ENCODE peak calls at places on chromosomes 13 and 19, in seven cellular contexts. One of them, this sample, is unnamed.

GRCh38 chr19:6276447-6276846 is 3.3 kb downstream of the MLLT1 start:
- DNase-seq in occipital lobe: no peak
- DNase-seq in caudate nucleus: no peak
- DNase-seq in right cardiac atrium: peak
- DNase-seq in coronary artery: no peak
- DNase-seq in NCI-H748 treated with DMSO at 0.1 percent for 48 hours: no peak
- DNase-seq in activated effector memory CD4-positive, alpha-beta T cell treated with Interleukin-2 at 50 U/mL for 16 hours: no peak
- DNase-seq in this sample: no peak

GRCh38 chr19:6135367-6135766 is at the start of gene ACSBG2:
- DNase-seq in NCI-H748 treated with DMSO at 0.1 percent for 48 hours: no peak
- DNase-seq in caudate nucleus: no peak
- DNase-seq in coronary artery: no peak
- DNase-seq in activated effector memory CD4-positive, alpha-beta T cell treated with Interleukin-2 at 50 U/mL for 16 hours: no peak
- DNase-seq in occipital lobe: no peak
- DNase-seq in right cardiac atrium: no peak
- DNase-seq in this sample: no peak

GRCh38 chr19:10417598-10418280 is 2.6 kb upstream of the PDE4A start:
- DNase-seq in caudate nucleus: no peak
- DNase-seq in activated effector memory CD4-positive, alpha-beta T cell treated with Interleukin-2 at 50 U/mL for 16 hours: no peak
- DNase-seq in right cardiac atrium: no peak
- DNase-seq in coronary artery: no peak
- DNase-seq in occipital lobe: no peak
- DNase-seq in NCI-H748 treated with DMSO at 0.1 percent for 48 hours: no peak
- DNase-seq in this sample: no peak

GRCh38 chr13:114067381-114067885 is 65.0 kb downstream of the RASA3 start:
- DNase-seq in caudate nucleus: no peak
- DNase-seq in activated effector memory CD4-positive, alpha-beta T cell treated with Interleukin-2 at 50 U/mL for 16 hours: no peak
- DNase-seq in coronary artery: no peak
- DNase-seq in occipital lobe: no peak
- DNase-seq in right cardiac atrium: no peak
- DNase-seq in NCI-H748 treated with DMSO at 0.1 percent for 48 hours: no peak
- DNase-seq in this sample: no peak

GRCh38 chr19:45496349-45496953 is 396 bp downstream of the RTN2 start:
- DNase-seq in coronary artery: no peak
- DNase-seq in activated effector memory CD4-positive, alpha-beta T cell treated with Interleukin-2 at 50 U/mL for 16 hours: peak
- DNase-seq in NCI-H748 treated with DMSO at 0.1 percent for 48 hours: no peak
- DNase-seq in caudate nucleus: no peak
- DNase-seq in occipital lobe: peak
- DNase-seq in right cardiac atrium: peak
- DNase-seq in this sample: no peak

GRCh38 chr13:46593403-46593802 is 40.4 kb downstream of the LRCH1 start:
- DNase-seq in coronary artery: no peak
- DNase-seq in occipital lobe: no peak
- DNase-seq in activated effector memory CD4-positive, alpha-beta T cell treated with Interleukin-2 at 50 U/mL for 16 hours: peak
- DNase-seq in caudate nucleus: no peak
- DNase-seq in right cardiac atrium: no peak
- DNase-seq in NCI-H748 treated with DMSO at 0.1 percent for 48 hours: no peak
- DNase-seq in this sample: no peak

GRCh38 chr13:24747248-24748151 is 16.5 kb upstream of the RNF17 start:
- DNase-seq in caudate nucleus: no peak
- DNase-seq in occipital lobe: peak
- DNase-seq in coronary artery: no peak
- DNase-seq in right cardiac atrium: no peak
- DNase-seq in activated effector memory CD4-positive, alpha-beta T cell treated with Interleukin-2 at 50 U/mL for 16 hours: no peak
- DNase-seq in NCI-H748 treated with DMSO at 0.1 percent for 48 hours: peak
- DNase-seq in this sample: no peak

GRCh38 chr13:73693215-73693614 is 441.0 kb downstream of the KLF12 start:
- DNase-seq in activated effector memory CD4-positive, alpha-beta T cell treated with Interleukin-2 at 50 U/mL for 16 hours: no peak
- DNase-seq in NCI-H748 treated with DMSO at 0.1 percent for 48 hours: no peak
- DNase-seq in coronary artery: no peak
- DNase-seq in caudate nucleus: no peak
- DNase-seq in right cardiac atrium: no peak
- DNase-seq in occipital lobe: no peak
- DNase-seq in this sample: no peak

GRCh38 chr13:43835701-43836100 is 43.8 kb downstream of the CCDC122 start:
- DNase-seq in coronary artery: no peak
- DNase-seq in NCI-H748 treated with DMSO at 0.1 percent for 48 hours: no peak
- DNase-seq in activated effector memory CD4-positive, alpha-beta T cell treated with Interleukin-2 at 50 U/mL for 16 hours: no peak
- DNase-seq in caudate nucleus: no peak
- DNase-seq in right cardiac atrium: no peak
- DNase-seq in occipital lobe: no peak
- DNase-seq in this sample: no peak

GRCh38 chr19:51735759-51736449 is 12.1 kb upstream of the HAS1 start:
- DNase-seq in NCI-H748 treated with DMSO at 0.1 percent for 48 hours: no peak
- DNase-seq in coronary artery: no peak
- DNase-seq in activated effector memory CD4-positive, alpha-beta T cell treated with Interleukin-2 at 50 U/mL for 16 hours: no peak
- DNase-seq in right cardiac atrium: peak
- DNase-seq in caudate nucleus: no peak
- DNase-seq in occipital lobe: no peak
- DNase-seq in this sample: no peak

GRCh38 chr19:57527136-57527881 is at the start of gene ZNF549:
- DNase-seq in right cardiac atrium: peak
- DNase-seq in coronary artery: peak
- DNase-seq in activated effector memory CD4-positive, alpha-beta T cell treated with Interleukin-2 at 50 U/mL for 16 hours: peak
- DNase-seq in caudate nucleus: peak
- DNase-seq in occipital lobe: peak
- DNase-seq in NCI-H748 treated with DMSO at 0.1 percent for 48 hours: peak
- DNase-seq in this sample: peak

GRCh38 chr19:28609944-28610343 is 603.0 kb downstream of the UQCRFS1 start:
- DNase-seq in activated effector memory CD4-positive, alpha-beta T cell treated with Interleukin-2 at 50 U/mL for 16 hours: no peak
- DNase-seq in caudate nucleus: no peak
- DNase-seq in right cardiac atrium: no peak
- DNase-seq in NCI-H748 treated with DMSO at 0.1 percent for 48 hours: no peak
- DNase-seq in coronary artery: no peak
- DNase-seq in occipital lobe: no peak
- DNase-seq in this sample: no peak

GRCh38 chr19:43524922-43525835 is 1.8 kb downstream of the ETHE1 start:
- DNase-seq in coronary artery: peak
- DNase-seq in caudate nucleus: no peak
- DNase-seq in NCI-H748 treated with DMSO at 0.1 percent for 48 hours: no peak
- DNase-seq in activated effector memory CD4-positive, alpha-beta T cell treated with Interleukin-2 at 50 U/mL for 16 hours: no peak
- DNase-seq in right cardiac atrium: peak
- DNase-seq in occipital lobe: peak
- DNase-seq in this sample: no peak

GRCh38 chr19:18109731-18110671 is 12.4 kb downstream of the MAST3 start:
- DNase-seq in activated effector memory CD4-positive, alpha-beta T cell treated with Interleukin-2 at 50 U/mL for 16 hours: no peak
- DNase-seq in coronary artery: no peak
- DNase-seq in NCI-H748 treated with DMSO at 0.1 percent for 48 hours: peak
- DNase-seq in right cardiac atrium: peak
- DNase-seq in caudate nucleus: no peak
- DNase-seq in occipital lobe: peak
- DNase-seq in this sample: no peak

GRCh38 chr19:39430675-39431593 is 4.8 kb downstream of the RPS16 start:
- DNase-seq in activated effector memory CD4-positive, alpha-beta T cell treated with Interleukin-2 at 50 U/mL for 16 hours: peak
- DNase-seq in right cardiac atrium: peak
- DNase-seq in caudate nucleus: no peak
- DNase-seq in coronary artery: peak
- DNase-seq in NCI-H748 treated with DMSO at 0.1 percent for 48 hours: no peak
- DNase-seq in occipital lobe: no peak
- DNase-seq in this sample: peak

GRCh38 chr13:43776680-43777079 is 10.1 kb downstream of the ENOX1 start:
- DNase-seq in occipital lobe: no peak
- DNase-seq in NCI-H748 treated with DMSO at 0.1 percent for 48 hours: no peak
- DNase-seq in coronary artery: no peak
- DNase-seq in caudate nucleus: no peak
- DNase-seq in right cardiac atrium: no peak
- DNase-seq in activated effector memory CD4-positive, alpha-beta T cell treated with Interleukin-2 at 50 U/mL for 16 hours: no peak
- DNase-seq in this sample: no peak

GRCh38 chr19:18696023-18696422 is 12.5 kb downstream of the CRTC1 start:
- DNase-seq in NCI-H748 treated with DMSO at 0.1 percent for 48 hours: no peak
- DNase-seq in occipital lobe: no peak
- DNase-seq in right cardiac atrium: no peak
- DNase-seq in activated effector memory CD4-positive, alpha-beta T cell treated with Interleukin-2 at 50 U/mL for 16 hours: no peak
- DNase-seq in caudate nucleus: no peak
- DNase-seq in coronary artery: no peak
- DNase-seq in this sample: no peak

GRCh38 chr13:104408733-104409132 is 1342.5 kb upstream of the SLC10A2 start:
- DNase-seq in occipital lobe: no peak
- DNase-seq in right cardiac atrium: no peak
- DNase-seq in activated effector memory CD4-positive, alpha-beta T cell treated with Interleukin-2 at 50 U/mL for 16 hours: no peak
- DNase-seq in NCI-H748 treated with DMSO at 0.1 percent for 48 hours: no peak
- DNase-seq in coronary artery: no peak
- DNase-seq in caudate nucleus: no peak
- DNase-seq in this sample: peak

GRCh38 chr19:50415661-50416033 is 3.1 kb upstream of the SPIB start:
- DNase-seq in activated effector memory CD4-positive, alpha-beta T cell treated with Interleukin-2 at 50 U/mL for 16 hours: no peak
- DNase-seq in caudate nucleus: no peak
- DNase-seq in coronary artery: no peak
- DNase-seq in right cardiac atrium: no peak
- DNase-seq in NCI-H748 treated with DMSO at 0.1 percent for 48 hours: no peak
- DNase-seq in occipital lobe: no peak
- DNase-seq in this sample: no peak

GRCh38 chr13:51643882-51644281 is 59.6 kb downstream of the WDFY2 start:
- DNase-seq in right cardiac atrium: no peak
- DNase-seq in coronary artery: no peak
- DNase-seq in activated effector memory CD4-positive, alpha-beta T cell treated with Interleukin-2 at 50 U/mL for 16 hours: no peak
- DNase-seq in caudate nucleus: no peak
- DNase-seq in occipital lobe: no peak
- DNase-seq in NCI-H748 treated with DMSO at 0.1 percent for 48 hours: no peak
- DNase-seq in this sample: no peak

GRCh38 chr19:4359627-4360000 is 16.3 kb downstream of the MPND start:
- DNase-seq in caudate nucleus: no peak
- DNase-seq in NCI-H748 treated with DMSO at 0.1 percent for 48 hours: no peak
- DNase-seq in coronary artery: no peak
- DNase-seq in occipital lobe: no peak
- DNase-seq in right cardiac atrium: no peak
- DNase-seq in activated effector memory CD4-positive, alpha-beta T cell treated with Interleukin-2 at 50 U/mL for 16 hours: no peak
- DNase-seq in this sample: no peak

GRCh38 chr19:10881403-10882107 is 10.2 kb downstream of the CARM1 start:
- DNase-seq in caudate nucleus: no peak
- DNase-seq in NCI-H748 treated with DMSO at 0.1 percent for 48 hours: no peak
- DNase-seq in right cardiac atrium: no peak
- DNase-seq in coronary artery: no peak
- DNase-seq in activated effector memory CD4-positive, alpha-beta T cell treated with Interleukin-2 at 50 U/mL for 16 hours: no peak
- DNase-seq in occipital lobe: no peak
- DNase-seq in this sample: no peak

GRCh38 chr13:110536006-110536693 is 25.4 kb downstream of the RAB20 start:
- DNase-seq in right cardiac atrium: peak
- DNase-seq in NCI-H748 treated with DMSO at 0.1 percent for 48 hours: no peak
- DNase-seq in occipital lobe: no peak
- DNase-seq in activated effector memory CD4-positive, alpha-beta T cell treated with Interleukin-2 at 50 U/mL for 16 hours: no peak
- DNase-seq in caudate nucleus: no peak
- DNase-seq in coronary artery: no peak
- DNase-seq in this sample: no peak

GRCh38 chr19:45234089-45234869 is 10.9 kb downstream of the EXOC3L2 start:
- DNase-seq in NCI-H748 treated with DMSO at 0.1 percent for 48 hours: no peak
- DNase-seq in coronary artery: no peak
- DNase-seq in caudate nucleus: no peak
- DNase-seq in occipital lobe: no peak
- DNase-seq in right cardiac atrium: no peak
- DNase-seq in activated effector memory CD4-positive, alpha-beta T cell treated with Interleukin-2 at 50 U/mL for 16 hours: no peak
- DNase-seq in this sample: no peak

GRCh38 chr13:111161601-111162600 is 46.8 kb downstream of the ARHGEF7 start:
- DNase-seq in right cardiac atrium: no peak
- DNase-seq in coronary artery: no peak
- DNase-seq in activated effector memory CD4-positive, alpha-beta T cell treated with Interleukin-2 at 50 U/mL for 16 hours: no peak
- DNase-seq in occipital lobe: no peak
- DNase-seq in NCI-H748 treated with DMSO at 0.1 percent for 48 hours: no peak
- DNase-seq in caudate nucleus: no peak
- DNase-seq in this sample: no peak

GRCh38 chr19:30739394-30739793 is 367.2 kb downstream of the ZNF536 start:
- DNase-seq in occipital lobe: no peak
- DNase-seq in caudate nucleus: no peak
- DNase-seq in coronary artery: no peak
- DNase-seq in NCI-H748 treated with DMSO at 0.1 percent for 48 hours: no peak
- DNase-seq in right cardiac atrium: no peak
- DNase-seq in activated effector memory CD4-positive, alpha-beta T cell treated with Interleukin-2 at 50 U/mL for 16 hours: no peak
- DNase-seq in this sample: no peak

GRCh38 chr19:13825489-13826475 is 30.5 kb downstream of the ZSWIM4 start:
- DNase-seq in right cardiac atrium: no peak
- DNase-seq in coronary artery: no peak
- DNase-seq in occipital lobe: no peak
- DNase-seq in caudate nucleus: no peak
- DNase-seq in activated effector memory CD4-positive, alpha-beta T cell treated with Interleukin-2 at 50 U/mL for 16 hours: no peak
- DNase-seq in NCI-H748 treated with DMSO at 0.1 percent for 48 hours: no peak
- DNase-seq in this sample: no peak

GRCh38 chr19:40813182-40813581 is 14.2 kb downstream of the EGLN2 start:
- DNase-seq in NCI-H748 treated with DMSO at 0.1 percent for 48 hours: no peak
- DNase-seq in coronary artery: no peak
- DNase-seq in right cardiac atrium: peak
- DNase-seq in activated effector memory CD4-positive, alpha-beta T cell treated with Interleukin-2 at 50 U/mL for 16 hours: no peak
- DNase-seq in caudate nucleus: no peak
- DNase-seq in occipital lobe: no peak
- DNase-seq in this sample: no peak

GRCh38 chr13:86095351-86095750 is 296.1 kb upstream of the SLITRK6 start:
- DNase-seq in occipital lobe: no peak
- DNase-seq in NCI-H748 treated with DMSO at 0.1 percent for 48 hours: no peak
- DNase-seq in coronary artery: no peak
- DNase-seq in right cardiac atrium: no peak
- DNase-seq in caudate nucleus: no peak
- DNase-seq in activated effector memory CD4-positive, alpha-beta T cell treated with Interleukin-2 at 50 U/mL for 16 hours: no peak
- DNase-seq in this sample: no peak

GRCh38 chr13:108807841-108808240 is 178.4 kb downstream of the MYO16 start:
- DNase-seq in activated effector memory CD4-positive, alpha-beta T cell treated with Interleukin-2 at 50 U/mL for 16 hours: no peak
- DNase-seq in caudate nucleus: no peak
- DNase-seq in right cardiac atrium: no peak
- DNase-seq in occipital lobe: no peak
- DNase-seq in coronary artery: no peak
- DNase-seq in NCI-H748 treated with DMSO at 0.1 percent for 48 hours: no peak
- DNase-seq in this sample: no peak

GRCh38 chr19:2888739-2889224 is 11.9 kb upstream of the ZNF57 start:
- DNase-seq in coronary artery: no peak
- DNase-seq in occipital lobe: no peak
- DNase-seq in right cardiac atrium: peak
- DNase-seq in caudate nucleus: no peak
- DNase-seq in NCI-H748 treated with DMSO at 0.1 percent for 48 hours: no peak
- DNase-seq in activated effector memory CD4-positive, alpha-beta T cell treated with Interleukin-2 at 50 U/mL for 16 hours: peak
- DNase-seq in this sample: no peak

GRCh38 chr13:112131740-112132113 is 64.8 kb downstream of the SOX1 start:
- DNase-seq in NCI-H748 treated with DMSO at 0.1 percent for 48 hours: no peak
- DNase-seq in occipital lobe: no peak
- DNase-seq in coronary artery: peak
- DNase-seq in activated effector memory CD4-positive, alpha-beta T cell treated with Interleukin-2 at 50 U/mL for 16 hours: no peak
- DNase-seq in right cardiac atrium: no peak
- DNase-seq in caudate nucleus: no peak
- DNase-seq in this sample: no peak

GRCh38 chr13:111940892-111941291 is 126.1 kb upstream of the SOX1 start:
- DNase-seq in activated effector memory CD4-positive, alpha-beta T cell treated with Interleukin-2 at 50 U/mL for 16 hours: no peak
- DNase-seq in coronary artery: no peak
- DNase-seq in NCI-H748 treated with DMSO at 0.1 percent for 48 hours: no peak
- DNase-seq in right cardiac atrium: no peak
- DNase-seq in caudate nucleus: no peak
- DNase-seq in occipital lobe: no peak
- DNase-seq in this sample: no peak

GRCh38 chr19:13155472-13156284 is 5.5 kb downstream of the IER2 start:
- DNase-seq in coronary artery: peak
- DNase-seq in right cardiac atrium: peak
- DNase-seq in activated effector memory CD4-positive, alpha-beta T cell treated with Interleukin-2 at 50 U/mL for 16 hours: peak
- DNase-seq in occipital lobe: no peak
- DNase-seq in caudate nucleus: no peak
- DNase-seq in NCI-H748 treated with DMSO at 0.1 percent for 48 hours: peak
- DNase-seq in this sample: no peak

This sample was measured in glomerular endothelial cell.